ENCODE peak calls at places on chromosomes 6 and 20, in eight cellular contexts. One of them, this sample, is unnamed.

GRCh38 chr6:111306104-111306888 is 176.7 kb downstream of the REV3L start:
- DNase-seq in spleen: no peak
- DNase-seq in uterus: no peak
- DNase-seq in IMR-90: no peak
- DNase-seq in gastrocnemius medialis: no peak
- DNase-seq in heart left ventricle: no peak
- DNase-seq in brain microvascular endothelial cell: no peak
- DNase-seq in thyroid gland: no peak
- DNase-seq in this sample: no peak

GRCh38 chr6:130298258-130298657 is 67.6 kb upstream of the TMEM200A start:
- DNase-seq in spleen: no peak
- DNase-seq in uterus: no peak
- DNase-seq in IMR-90: no peak
- DNase-seq in gastrocnemius medialis: no peak
- DNase-seq in heart left ventricle: no peak
- DNase-seq in brain microvascular endothelial cell: no peak
- DNase-seq in thyroid gland: no peak
- DNase-seq in this sample: no peak

GRCh38 chr20:9166153-9166780 is 97.4 kb downstream of the PLCB4 start:
- DNase-seq in spleen: no peak
- DNase-seq in uterus: no peak
- DNase-seq in IMR-90: no peak
- DNase-seq in gastrocnemius medialis: no peak
- DNase-seq in heart left ventricle: no peak
- DNase-seq in brain microvascular endothelial cell: no peak
- DNase-seq in thyroid gland: peak; percentile 70
- DNase-seq in this sample: no peak

GRCh38 chr6:110755411-110755834 is 59.8 kb downstream of the CDK19 start:
- DNase-seq in spleen: no peak
- DNase-seq in uterus: no peak
- DNase-seq in IMR-90: peak; percentile 16
- DNase-seq in gastrocnemius medialis: no peak
- DNase-seq in heart left ventricle: no peak
- DNase-seq in brain microvascular endothelial cell: no peak
- DNase-seq in thyroid gland: no peak
- DNase-seq in this sample: no peak

GRCh38 chr6:106787327-106788196 is 158.2 kb downstream of the QRSL1 start:
- DNase-seq in spleen: no peak
- DNase-seq in uterus: no peak
- DNase-seq in IMR-90: no peak
- DNase-seq in gastrocnemius medialis: no peak
- DNase-seq in heart left ventricle: no peak
- DNase-seq in brain microvascular endothelial cell: no peak
- DNase-seq in thyroid gland: no peak
- DNase-seq in this sample: no peak

GRCh38 chr6:30260036-30260504 is 46.9 kb upstream of the TRIM26 start:
- DNase-seq in spleen: peak; percentile 76
- DNase-seq in uterus: no peak
- DNase-seq in IMR-90: no peak
- DNase-seq in gastrocnemius medialis: no peak
- DNase-seq in heart left ventricle: no peak
- DNase-seq in brain microvascular endothelial cell: no peak
- DNase-seq in thyroid gland: peak; percentile 15
- DNase-seq in this sample: no peak

GRCh38 chr6:38282911-38283310 is 356.8 kb downstream of the BTBD9 start:
- DNase-seq in spleen: no peak
- DNase-seq in uterus: no peak
- DNase-seq in IMR-90: no peak
- DNase-seq in gastrocnemius medialis: no peak
- DNase-seq in heart left ventricle: no peak
- DNase-seq in brain microvascular endothelial cell: no peak
- DNase-seq in thyroid gland: no peak
- DNase-seq in this sample: no peak

GRCh38 chr6:157669747-157670216 is 153.3 kb upstream of the SNX9 start:
- DNase-seq in spleen: peak; percentile 82
- DNase-seq in uterus: peak; percentile 78
- DNase-seq in IMR-90: peak; percentile 71
- DNase-seq in gastrocnemius medialis: peak; percentile 76
- DNase-seq in heart left ventricle: peak; percentile 82
- DNase-seq in brain microvascular endothelial cell: peak; percentile 61
- DNase-seq in thyroid gland: peak; percentile 57
- DNase-seq in this sample: peak; percentile 30

GRCh38 chr20:3911956-3912355 is 22.8 kb downstream of the PANK2 start:
- DNase-seq in spleen: peak; percentile 36
- DNase-seq in uterus: no peak
- DNase-seq in IMR-90: no peak
- DNase-seq in gastrocnemius medialis: no peak
- DNase-seq in heart left ventricle: no peak
- DNase-seq in brain microvascular endothelial cell: no peak
- DNase-seq in thyroid gland: no peak
- DNase-seq in this sample: no peak

GRCh38 chr20:57678340-57678739 is 31.5 kb downstream of the PMEPA1 start:
- DNase-seq in spleen: no peak
- DNase-seq in uterus: no peak
- DNase-seq in IMR-90: no peak
- DNase-seq in gastrocnemius medialis: no peak
- DNase-seq in heart left ventricle: peak; percentile 57
- DNase-seq in brain microvascular endothelial cell: no peak
- DNase-seq in thyroid gland: no peak
- DNase-seq in this sample: no peak

GRCh38 chr6:119142637-119143036 is 64.2 kb upstream of the FAM184A start:
- DNase-seq in spleen: no peak
- DNase-seq in uterus: no peak
- DNase-seq in IMR-90: no peak
- DNase-seq in gastrocnemius medialis: no peak
- DNase-seq in heart left ventricle: no peak
- DNase-seq in brain microvascular endothelial cell: no peak
- DNase-seq in thyroid gland: no peak
- DNase-seq in this sample: no peak

GRCh38 chr6:137724495-137725211 is 142.4 kb upstream of the TNFAIP3 start:
- DNase-seq in spleen: peak; percentile 80
- DNase-seq in uterus: no peak
- DNase-seq in IMR-90: no peak
- DNase-seq in gastrocnemius medialis: peak; percentile 39
- DNase-seq in heart left ventricle: peak; percentile 46
- DNase-seq in brain microvascular endothelial cell: no peak
- DNase-seq in thyroid gland: no peak
- DNase-seq in this sample: peak; percentile 66

DNA sequence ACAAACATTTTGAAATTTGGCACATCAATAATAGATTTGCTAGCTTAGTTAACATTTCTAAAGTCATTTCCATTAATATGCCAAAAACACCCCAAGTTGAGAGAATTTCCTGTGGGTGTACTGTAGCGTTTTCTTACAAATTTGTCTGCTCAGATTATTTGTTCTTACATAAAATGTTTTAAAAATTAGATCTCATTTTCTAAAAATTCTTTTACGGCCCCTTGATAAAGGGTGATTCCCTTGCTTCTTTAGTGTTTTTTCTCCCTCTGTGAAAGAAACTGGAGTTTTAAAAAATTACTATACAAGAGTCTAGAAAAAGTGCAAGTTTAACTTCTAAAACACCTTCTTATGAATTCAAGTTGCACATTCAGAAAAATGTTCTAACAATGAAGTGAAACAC is 3.2 kb downstream of the NKX2-4 start:
- DNase-seq in spleen: no peak
- DNase-seq in uterus: no peak
- DNase-seq in IMR-90: no peak
- DNase-seq in gastrocnemius medialis: no peak
- DNase-seq in heart left ventricle: no peak
- DNase-seq in brain microvascular endothelial cell: no peak
- DNase-seq in thyroid gland: no peak
- DNase-seq in this sample: no peak
- H3K27me3 ChIP-seq in spleen: peaks cover 66% of the 10 kb centered on the region
- H3K27me3 ChIP-seq in uterus: peaks cover 8% of the 10 kb centered on the region
- H3K27me3 ChIP-seq in IMR-90: peaks cover 73% of the 10 kb centered on the region
- H3K27me3 ChIP-seq in gastrocnemius medialis: peaks cover 80% of the 10 kb centered on the region
- H3K27me3 ChIP-seq in heart left ventricle: peaks cover 61% of the 10 kb centered on the region
- H3K27me3 ChIP-seq in brain microvascular endothelial cell: peaks cover 78% of the 10 kb centered on the region
- H3K27me3 ChIP-seq in thyroid gland: peaks cover 63% of the 10 kb centered on the region
- H3K27me3 ChIP-seq in this sample: peaks cover 28% of the 10 kb centered on the region

GRCh38 chr20:294602-295001 is 2.8 kb upstream of the ZCCHC3 start:
- DNase-seq in spleen: no peak
- DNase-seq in uterus: no peak
- DNase-seq in IMR-90: no peak
- DNase-seq in gastrocnemius medialis: no peak
- DNase-seq in heart left ventricle: no peak
- DNase-seq in brain microvascular endothelial cell: no peak
- DNase-seq in thyroid gland: no peak
- DNase-seq in this sample: no peak

GRCh38 chr20:295804-296203 is 1.6 kb upstream of the ZCCHC3 start:
- DNase-seq in spleen: no peak
- DNase-seq in uterus: no peak
- DNase-seq in IMR-90: no peak
- DNase-seq in gastrocnemius medialis: no peak
- DNase-seq in heart left ventricle: no peak
- DNase-seq in brain microvascular endothelial cell: no peak
- DNase-seq in thyroid gland: no peak
- DNase-seq in this sample: no peak

GRCh38 chr20:298755-299391 is 1.5 kb downstream of the ZCCHC3 start:
- DNase-seq in spleen: no peak
- DNase-seq in uterus: no peak
- DNase-seq in IMR-90: no peak
- DNase-seq in gastrocnemius medialis: no peak
- DNase-seq in heart left ventricle: no peak
- DNase-seq in brain microvascular endothelial cell: no peak
- DNase-seq in thyroid gland: no peak
- DNase-seq in this sample: no peak

GRCh38 chr20:297925-298754 is 770 bp downstream of the ZCCHC3 start:
- DNase-seq in spleen: peak; percentile 92
- DNase-seq in uterus: peak; percentile 65
- DNase-seq in IMR-90: peak; percentile 71
- DNase-seq in gastrocnemius medialis: peak; percentile 61
- DNase-seq in heart left ventricle: peak; percentile 80
- DNase-seq in brain microvascular endothelial cell: peak; percentile 47
- DNase-seq in thyroid gland: peak; percentile 87
- DNase-seq in this sample: peak; percentile 75

GRCh38 chr20:297098-297924 is at the start of gene ZCCHC3:
- DNase-seq in spleen: peak; percentile 95
- DNase-seq in uterus: peak; percentile 96
- DNase-seq in IMR-90: peak; percentile 93
- DNase-seq in gastrocnemius medialis: peak; percentile 85
- DNase-seq in heart left ventricle: peak; percentile 90
- DNase-seq in brain microvascular endothelial cell: peak; percentile 74
- DNase-seq in thyroid gland: peak; percentile 92
- DNase-seq in this sample: peak; percentile 91
- TF ChIP-seq CTCF in spleen: peak; percentile 42
- TF ChIP-seq CTCF in uterus: no peak
- TF ChIP-seq CTCF in IMR-90: peak; percentile 30
- TF ChIP-seq CTCF in gastrocnemius medialis: no peak
- TF ChIP-seq CTCF in heart left ventricle: no peak
- TF ChIP-seq CTCF in brain microvascular endothelial cell: peak; percentile 18
- TF ChIP-seq CTCF in thyroid gland: no peak
- TF ChIP-seq CTCF in this sample: no peak

GRCh38 chr20:23049933-23050838 is 714 bp upstream of the THBD start:
- DNase-seq in spleen: peak; percentile 92
- DNase-seq in uterus: no peak
- DNase-seq in IMR-90: no peak
- DNase-seq in gastrocnemius medialis: peak; percentile 81
- DNase-seq in heart left ventricle: peak; percentile 77
- DNase-seq in brain microvascular endothelial cell: peak; percentile 19
- DNase-seq in thyroid gland: peak; percentile 44
- DNase-seq in this sample: peak; percentile 83
- H3K4me3 ChIP-seq in spleen: peak overlapping the region; percentile 77
- H3K4me3 ChIP-seq in uterus: peak overlapping the region; percentile 13
- H3K4me3 ChIP-seq in IMR-90: peak overlapping the region; percentile 31
- H3K4me3 ChIP-seq in gastrocnemius medialis: peak overlapping the region; percentile 73
- H3K4me3 ChIP-seq in heart left ventricle: peak overlapping the region; percentile 73
- H3K4me3 ChIP-seq in brain microvascular endothelial cell: peak overlapping the region; percentile 65
- H3K4me3 ChIP-seq in thyroid gland: no peak overlapping the region
- H3K4me3 ChIP-seq in this sample: peak overlapping the region; percentile 67

DNA sequence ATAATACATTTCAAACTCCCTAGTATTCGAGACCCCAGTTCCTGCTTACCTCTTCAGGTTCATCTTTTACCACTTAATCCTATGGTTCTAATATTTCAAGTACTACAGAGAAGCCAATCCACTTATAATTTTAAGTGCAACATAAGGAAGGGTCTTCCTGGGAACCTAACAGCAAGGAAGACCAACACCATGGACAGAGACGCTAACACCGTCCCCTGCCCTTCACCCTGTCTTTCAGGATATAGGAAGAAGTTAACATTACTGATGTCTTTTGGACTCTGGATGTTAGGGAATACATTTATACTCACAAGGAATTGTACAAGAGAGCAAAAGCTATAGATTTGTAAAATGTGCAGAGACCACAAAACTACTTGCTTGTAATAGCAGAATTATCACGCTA is 565.0 kb upstream of the CHD6 start:
- DNase-seq in spleen: no peak
- DNase-seq in uterus: no peak
- DNase-seq in IMR-90: no peak
- DNase-seq in gastrocnemius medialis: no peak
- DNase-seq in heart left ventricle: no peak
- DNase-seq in brain microvascular endothelial cell: no peak
- DNase-seq in thyroid gland: no peak
- DNase-seq in this sample: no peak
- H3K27me3 ChIP-seq in spleen: no peaks in the 10 kb centered on the region
- H3K27me3 ChIP-seq in uterus: no peaks in the 10 kb centered on the region
- H3K27me3 ChIP-seq in IMR-90: no peaks in the 10 kb centered on the region
- H3K27me3 ChIP-seq in gastrocnemius medialis: no peaks in the 10 kb centered on the region
- H3K27me3 ChIP-seq in heart left ventricle: peaks cover under 1% of the 10 kb centered on the region
- H3K27me3 ChIP-seq in brain microvascular endothelial cell: no peaks in the 10 kb centered on the region
- H3K27me3 ChIP-seq in thyroid gland: no peaks in the 10 kb centered on the region
- H3K27me3 ChIP-seq in this sample: no peaks in the 10 kb centered on the region

DNA sequence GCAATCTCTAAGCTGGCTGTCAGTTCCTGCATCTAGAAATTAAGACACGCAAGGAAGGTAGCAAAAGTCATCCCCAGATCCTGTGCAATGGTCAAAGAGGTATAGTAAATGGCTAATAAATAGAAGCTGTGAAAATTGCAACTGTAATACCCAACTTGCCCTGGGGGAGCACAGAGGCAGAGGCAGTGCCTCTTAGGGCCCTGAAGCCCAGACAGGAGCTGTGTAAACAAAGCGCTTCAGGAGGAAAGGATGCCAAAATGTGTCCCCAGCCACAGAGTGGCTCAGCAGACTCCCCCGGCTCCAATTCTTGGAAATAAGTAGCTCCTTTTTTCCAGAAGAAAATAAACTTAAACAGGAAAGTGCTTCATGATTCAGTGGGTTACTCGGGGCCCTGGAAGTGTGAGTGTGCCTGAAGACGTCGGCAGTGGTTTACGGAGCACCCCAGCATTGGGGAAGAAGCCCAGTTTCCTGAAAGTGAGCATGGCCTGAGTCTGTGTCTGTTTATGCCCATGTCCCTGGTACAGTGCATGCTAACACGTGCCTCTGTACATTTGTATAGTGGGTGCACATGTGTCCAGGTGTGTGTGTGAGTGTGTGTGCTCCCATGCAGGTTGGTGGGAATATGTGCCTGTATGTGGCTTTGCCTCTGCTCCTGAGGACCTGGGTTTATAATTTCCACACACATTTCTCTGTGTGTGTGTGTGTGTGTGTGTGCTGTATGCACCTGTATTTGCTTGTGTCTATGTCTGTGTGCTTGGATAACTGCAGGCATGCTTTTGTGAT is 246.7 kb downstream of the MAFB start:
- DNase-seq in spleen: no peak
- DNase-seq in uterus: no peak
- DNase-seq in IMR-90: no peak
- DNase-seq in gastrocnemius medialis: no peak
- DNase-seq in heart left ventricle: no peak
- DNase-seq in brain microvascular endothelial cell: peak; percentile 4
- DNase-seq in thyroid gland: peak; percentile 27
- DNase-seq in this sample: no peak
- TF ChIP-seq CTCF in spleen: no peak
- TF ChIP-seq CTCF in uterus: no peak
- TF ChIP-seq CTCF in IMR-90: no peak
- TF ChIP-seq CTCF in gastrocnemius medialis: no peak
- TF ChIP-seq CTCF in heart left ventricle: no peak
- TF ChIP-seq CTCF in brain microvascular endothelial cell: peak; percentile 24
- TF ChIP-seq CTCF in thyroid gland: peak; percentile 29
- TF ChIP-seq CTCF in this sample: no peak